ENCODE peak calls at places on chromosome 3, in eight cellular contexts. A is Peyer's patch, V is esophagus muscularis mucosa, W is cardiac muscle cell, Z is fibroblast of lung, P is lower lobe of right lung, C is body of pancreas, E is right atrium auricular region. N is an unnamed sample.
A peak's percentile ranks its signal among the peaks of the same experiment; 100 is the strongest.

GRCh38 chr3:17833786-17834559 is 91.5 kb upstream of the TBC1D5 start:
- DNase-seq in P (no peak), Z (no peak), W (no peak), C (no peak), V (no peak), E (no peak), A (no peak), N (no peak)

GRCh38 chr3:52317601-52318000 is 1.5 kb downstream of the DNAH1 start:
- DNase-seq in C (peak; percentile 59), W (peak; percentile 50), E (no peak), P (peak; percentile 84), A (peak; percentile 73), Z (peak; percentile 23), V (no peak), N (peak; percentile 83)

GRCh38 chr3:43855674-43856299 is 165.0 kb downstream of the ABHD5 start:
- DNase-seq in A (peak; percentile 58), W (peak; percentile 78), E (peak; percentile 65), V (peak; percentile 84), C (peak; percentile 63), Z (peak; percentile 46), P (peak; percentile 67), N (no peak)

GRCh38 chr3:188165596-188165995 is 11.6 kb downstream of the LPP start:
- DNase-seq in W (no peak), A (peak; percentile 56), V (no peak), E (no peak), Z (peak; percentile 58), P (no peak), C (no peak), N (no peak)

GRCh38 chr3:25899352-25900101 is 109.6 kb downstream of the OXSM start:
- DNase-seq in A (no peak), V (no peak), E (no peak), P (no peak), Z (no peak), W (no peak), C (no peak), N (no peak)

GRCh38 chr3:23406576-23406975 is 203.4 kb downstream of the UBE2E2 start:
- DNase-seq in C (no peak), A (no peak), W (no peak), Z (no peak), P (no peak), E (no peak), V (no peak), N (no peak)

GRCh38 chr3:131903988-131904415 is 130.8 kb downstream of the CPNE4 start:
- DNase-seq in W (peak; percentile 95), Z (peak; percentile 99), V (no peak), C (no peak), A (no peak), P (no peak), E (no peak), N (no peak)

GRCh38 chr3:15102833-15103232 is 3.9 kb upstream of the RBSN start:
- DNase-seq in Z (peak; percentile 15), A (no peak), E (no peak), P (no peak), W (no peak), V (no peak), C (no peak), N (no peak)

GRCh38 chr3:44419159-44419922 is 58.1 kb downstream of the ZNF445 start:
- DNase-seq in A (no peak), P (no peak), W (no peak), V (no peak), Z (no peak), E (peak; percentile 51), C (no peak), N (no peak)

GRCh38 chr3:94405258-94406035 is 342.6 kb downstream of the NSUN3 start:
- DNase-seq in Z (peak; percentile 90), W (peak; percentile 17), V (no peak), E (no peak), P (no peak), A (no peak), C (no peak), N (no peak)

GRCh38 chr3:101884776-101885175 is 35.5 kb downstream of the NFKBIZ start:
- DNase-seq in P (no peak), Z (no peak), E (no peak), V (no peak), W (no peak), C (no peak), A (no peak), N (no peak)

GRCh38 chr3:188008582-188009213 is 145.3 kb upstream of the LPP start:
- DNase-seq in Z (no peak), V (no peak), W (no peak), A (no peak), E (no peak), P (no peak), C (no peak), N (no peak)

GRCh38 chr3:188316723-188317070 is 162.7 kb downstream of the LPP start:
- DNase-seq in A (no peak), W (no peak), C (no peak), V (no peak), E (no peak), Z (no peak), P (no peak), N (no peak)

GRCh38 chr3:123869165-123869564 is 15.0 kb downstream of the MYLK start:
- DNase-seq in Z (peak; percentile 15), W (peak; percentile 12), A (no peak), V (no peak), P (no peak), C (no peak), E (no peak), N (no peak)

GRCh38 chr3:131840151-131840797 is 194.5 kb downstream of the CPNE4 start:
- DNase-seq in P (no peak), W (peak; percentile 2), E (no peak), V (no peak), Z (peak; percentile 3), A (no peak), C (no peak), N (no peak)

GRCh38 chr3:167198949-167199348 is 181.1 kb downstream of the ZBBX start:
- DNase-seq in P (no peak), A (no peak), Z (no peak), E (no peak), W (no peak), V (no peak), C (no peak), N (no peak)

GRCh38 chr3:77825045-77825827 is 785.3 kb downstream of the ROBO2 start:
- DNase-seq in E (no peak), V (no peak), Z (peak; percentile 92), A (no peak), C (no peak), W (peak; percentile 12), P (peak; percentile 62), N (no peak)

GRCh38 chr3:13508496-13508895 is 28.4 kb downstream of the HDAC11 start:
- DNase-seq in W (no peak), P (peak; percentile 30), A (peak; percentile 46), Z (no peak), V (no peak), E (no peak), C (peak; percentile 11), N (no peak)

GRCh38 chr3:147669076-147669475 is 259.9 kb downstream of the ZIC1 start:
- DNase-seq in A (no peak), E (no peak), W (no peak), Z (peak; percentile 5), V (no peak), C (no peak), P (no peak), N (no peak)

GRCh38 chr3:34889641-34890040 is 749.7 kb upstream of the ARPP21 start:
- DNase-seq in E (no peak), A (no peak), C (no peak), V (no peak), Z (no peak), W (no peak), P (no peak), N (no peak)

GRCh38 chr3:34886443-34886842 is 752.9 kb upstream of the ARPP21 start:
- DNase-seq in W (no peak), E (no peak), A (no peak), P (no peak), C (no peak), V (no peak), Z (no peak), N (no peak)

GRCh38 chr3:34895841-34896240 is 743.5 kb upstream of the ARPP21 start:
- DNase-seq in A (no peak), P (no peak), W (no peak), V (no peak), C (no peak), Z (no peak), E (no peak), N (no peak)

DNA sequence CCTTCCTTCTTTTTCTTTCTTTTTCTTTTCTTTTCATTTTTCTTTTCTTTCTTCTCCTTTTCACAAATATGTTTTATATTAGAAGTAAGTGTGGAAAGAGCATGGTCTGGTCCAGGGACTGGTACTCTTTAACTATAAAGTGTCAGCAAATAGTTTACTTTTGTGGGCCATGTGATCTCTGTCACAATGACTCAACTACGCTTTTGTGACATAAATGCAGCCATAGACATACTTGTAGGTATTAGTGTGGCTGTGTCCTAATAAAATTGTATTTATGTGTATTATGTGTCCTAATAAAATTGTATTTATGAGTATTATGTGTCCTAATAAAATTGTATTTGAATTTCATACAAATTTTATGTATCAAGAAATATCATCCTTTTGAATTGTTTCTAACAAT is 749.1 kb upstream of the ARPP21 start:
- DNase-seq in P (no peak), V (no peak), Z (no peak), W (no peak), C (no peak), E (no peak), A (no peak), N (no peak)
- H3K27ac ChIP-seq in P (no peak overlapping the region), V (no peak overlapping the region), Z (no peak overlapping the region), W (no peak overlapping the region), C (no peak overlapping the region), E (no peak overlapping the region), A (no peak overlapping the region), N (no peak overlapping the region)

GRCh38 chr3:157127831-157128767 is 31.8 kb downstream of the CCNL1 start:
- DNase-seq in W (peak; percentile 89), Z (peak; percentile 88), V (peak; percentile 91), E (peak; percentile 90), C (peak; percentile 79), A (peak; percentile 59), P (peak; percentile 77), N (no peak)
- H3K4me1 ChIP-seq in W (peaks cover 93% of the 10 kb centered on the region), Z (peaks cover 10% of the 10 kb centered on the region), V (peaks cover 36% of the 10 kb centered on the region), E (peaks cover 46% of the 10 kb centered on the region), C (peaks cover 99% of the 10 kb centered on the region), A (peaks cover 47% of the 10 kb centered on the region), P (peaks cover 43% of the 10 kb centered on the region), N (peaks cover 6% of the 10 kb centered on the region)

DNA sequence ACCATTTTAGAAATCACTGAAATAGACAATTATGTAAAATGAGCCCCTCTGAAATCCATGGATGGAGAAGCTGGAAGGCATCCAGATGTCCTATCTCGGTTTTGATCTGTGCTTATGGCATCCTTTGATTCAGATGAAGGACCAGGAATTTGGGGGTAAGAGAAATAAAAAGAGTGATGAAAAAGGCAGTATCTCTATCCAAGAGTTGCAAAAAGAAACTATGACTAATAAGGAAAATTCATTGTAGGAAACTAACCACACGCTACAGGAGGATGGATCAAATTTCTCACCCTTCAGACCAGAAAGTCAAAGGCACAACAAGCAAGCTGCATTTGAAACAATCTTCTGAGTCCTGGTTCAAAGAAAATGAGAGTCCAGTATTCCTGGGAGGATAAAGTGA is 34.8 kb downstream of the SRGAP3 start:
- DNase-seq in Z (peak; percentile 87), W (peak; percentile 72), V (no peak), C (no peak), A (no peak), E (no peak), P (no peak), N (no peak)
- H3K27ac ChIP-seq in Z (no peak overlapping the region), W (no peak overlapping the region), V (no peak overlapping the region), C (no peak overlapping the region), A (no peak overlapping the region), E (no peak overlapping the region), P (no peak overlapping the region), N (no peak overlapping the region)

GRCh38 chr3:46351646-46352045 is 2.3 kb upstream of the CCR2 start:
- DNase-seq in Z (no peak), W (no peak), C (no peak), V (peak; percentile 66), A (no peak), P (no peak), E (no peak), N (no peak)
- H3K4me1 ChIP-seq in Z (no peaks in the 10 kb centered on the region), W (peaks cover 14% of the 10 kb centered on the region), C (no peaks in the 10 kb centered on the region), V (no peaks in the 10 kb centered on the region), A (no peaks in the 10 kb centered on the region), P (no peaks in the 10 kb centered on the region), E (no peaks in the 10 kb centered on the region), N (no peaks in the 10 kb centered on the region)